ENCODE peak calls at places on chromosome 14, in seven cellular contexts. K, M, I, R, Y, B and F are unnamed samples.

GRCh38 chr14:54606631-54607133 is 39.8 kb downstream of the SAMD4A start:
- DNase-seq in R (no peak), M (no peak), Y (no peak), I (peak; percentile 46), B (no peak), K (no peak), F (no peak)

GRCh38 chr14:55120466-55121144 is 8.4 kb upstream of the LGALS3 start:
- DNase-seq in I (no peak), K (no peak), B (no peak), R (no peak), Y (peak; percentile 60), M (no peak), F (no peak)

GRCh38 chr14:92914087-92914656 is 8.8 kb upstream of the CHGA start:
- DNase-seq in I (peak; percentile 29), R (no peak), Y (no peak), B (no peak), K (peak; percentile 17), M (peak; percentile 52), F (peak; percentile 11)

GRCh38 chr14:34682787-34683321 is 31.5 kb downstream of the CFL2 start:
- DNase-seq in B (no peak), I (no peak), Y (no peak), M (peak; percentile 37), K (no peak), R (peak; percentile 49), F (no peak)

GRCh38 chr14:49594347-49595089 is 4.2 kb upstream of the LRR1 start:
- DNase-seq in I (no peak), R (no peak), B (no peak), K (peak; percentile 93), Y (no peak), M (peak; percentile 59), F (no peak)

GRCh38 chr14:52551696-52552062 is 626 bp downstream of the TXNDC16 start:
- DNase-seq in R (no peak), M (peak; percentile 55), I (peak; percentile 40), K (peak; percentile 62), B (no peak), Y (no peak), F (no peak)

GRCh38 chr14:105220699-105221597 is 27.4 kb upstream of the BTBD6 start:
- DNase-seq in K (no peak), M (no peak), Y (no peak), I (no peak), B (no peak), R (no peak), F (no peak)

GRCh38 chr14:59483360-59483759 is 848 bp downstream of the L3HYPDH start:
- DNase-seq in K (no peak), M (no peak), B (no peak), I (no peak), Y (no peak), R (no peak), F (no peak)

GRCh38 chr14:97604731-97605130 is 807.5 kb downstream of the VRK1 start:
- DNase-seq in B (no peak), M (no peak), K (no peak), I (no peak), R (no peak), Y (no peak), F (no peak)

GRCh38 chr14:77936138-77936639 is 136.3 kb downstream of the ADCK1 start:
- DNase-seq in R (no peak), Y (no peak), B (no peak), I (no peak), K (no peak), M (no peak), F (no peak)

GRCh38 chr14:82755476-82755875 is 1221.8 kb upstream of the SEL1L start:
- DNase-seq in B (no peak), R (no peak), M (no peak), K (no peak), I (no peak), Y (no peak), F (no peak)

GRCh38 chr14:55698051-55698450 is 118.0 kb downstream of the KTN1 start:
- DNase-seq in Y (no peak), K (no peak), R (no peak), B (no peak), I (no peak), M (no peak), F (no peak)

GRCh38 chr14:99150236-99150635 is 121.8 kb downstream of the BCL11B start:
- DNase-seq in I (no peak), B (no peak), Y (no peak), K (no peak), R (no peak), M (no peak), F (no peak)

GRCh38 chr14:62301076-62301475 is 538.9 kb downstream of the SNAPC1 start:
- DNase-seq in R (no peak), Y (no peak), K (no peak), M (no peak), B (no peak), I (no peak), F (no peak)

GRCh38 chr14:51086044-51086443 is 8.9 kb downstream of the TRIM9 start:
- DNase-seq in K (no peak), I (no peak), B (no peak), R (no peak), M (no peak), Y (no peak), F (no peak)

GRCh38 chr14:87461704-87462103 is 531.3 kb downstream of the GALC start:
- DNase-seq in R (no peak), K (no peak), I (no peak), B (no peak), Y (no peak), M (no peak), F (no peak)

GRCh38 chr14:63727231-63727735 is 582 bp downstream of the SGPP1 start:
- DNase-seq in I (peak; percentile 42), B (peak; percentile 74), M (peak; percentile 47), R (no peak), K (peak; percentile 51), Y (peak; percentile 64), F (no peak)

GRCh38 chr14:77059276-77059934 is 30.9 kb upstream of the IRF2BPL start:
- DNase-seq in K (peak; percentile 94), M (no peak), R (no peak), I (peak; percentile 49), B (no peak), Y (no peak), F (no peak)

GRCh38 chr14:90019824-90020523 is 41.8 kb upstream of the KCNK13 start:
- DNase-seq in R (no peak), Y (no peak), I (no peak), M (no peak), K (no peak), B (no peak), F (no peak)

GRCh38 chr14:105211758-105212089 is 30.6 kb upstream of the NUDT14 start:
- DNase-seq in M (no peak), B (no peak), Y (no peak), K (no peak), R (no peak), I (no peak), F (no peak)

GRCh38 chr14:26887842-26888241 is 290.0 kb upstream of the NOVA1 start:
- DNase-seq in R (no peak), M (no peak), B (peak; percentile 77), Y (no peak), K (no peak), I (no peak), F (no peak)

GRCh38 chr14:46091819-46092218 is 559.8 kb downstream of the RPL10L start:
- DNase-seq in I (no peak), Y (no peak), R (no peak), B (no peak), M (no peak), K (peak; percentile 43), F (no peak)

GRCh38 chr14:77024171-77024627 is 4.3 kb downstream of the IRF2BPL start:
- DNase-seq in M (no peak), B (peak; percentile 78), Y (peak; percentile 57), I (peak; percentile 65), K (no peak), R (no peak), F (peak; percentile 42)

DNA sequence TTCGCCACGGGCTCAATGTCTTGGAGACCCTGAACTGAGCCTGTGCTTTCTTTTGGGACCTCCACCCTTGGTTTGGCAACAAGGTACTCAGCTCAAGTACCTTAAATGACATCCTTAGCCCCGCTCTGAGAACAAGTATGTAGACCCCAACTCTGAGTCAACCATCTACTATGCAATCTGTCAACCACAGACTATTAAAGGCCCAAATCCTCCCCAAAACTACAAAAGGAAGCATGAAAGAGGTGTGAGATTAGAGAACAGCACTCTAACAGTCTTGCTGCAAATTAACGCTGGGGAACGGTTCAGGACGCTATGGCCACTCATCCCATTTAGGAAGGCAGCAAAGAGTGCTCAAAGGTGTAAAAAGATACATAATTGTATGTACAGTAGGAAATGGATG is 52.1 kb downstream of the CCDC88C start:
- DNase-seq in M (no peak), Y (no peak), K (no peak), B (no peak), I (no peak), R (no peak), F (no peak)
- TF ChIP-seq CTCF in M (no peak), Y (no peak), K (no peak), B (no peak), I (no peak), R (no peak), F (no peak)

GRCh38 chr14:68823434-68824206 is 30.8 kb upstream of the ZFP36L1 start:
- DNase-seq in K (no peak), I (no peak), B (no peak), M (no peak), R (no peak), Y (no peak), F (no peak)
- H3K4me3 ChIP-seq in K (no peak overlapping the region), I (no peak overlapping the region), B (no peak overlapping the region), M (no peak overlapping the region), R (no peak overlapping the region), Y (no peak overlapping the region), F (no peak overlapping the region)

DNA sequence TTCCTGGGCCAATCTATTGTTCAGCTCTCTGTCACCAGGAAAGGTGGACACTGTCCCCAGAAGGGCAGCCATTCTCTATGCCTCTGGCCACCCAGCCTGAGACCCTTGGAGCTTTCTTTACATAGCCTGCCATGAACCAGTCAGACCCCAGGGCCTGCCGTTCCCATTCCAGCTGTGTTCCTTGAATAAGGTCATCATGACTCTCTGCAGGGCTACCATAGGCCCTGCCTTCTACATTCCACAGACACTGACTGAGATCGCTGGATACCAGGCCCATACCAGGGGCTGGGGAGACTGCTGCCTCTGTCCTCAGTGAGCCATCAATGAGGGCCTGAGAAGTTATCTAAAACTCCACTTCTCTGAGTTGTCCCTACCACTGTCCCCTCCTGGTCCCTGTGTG is 75.5 kb downstream of the SYNE3 start:
- DNase-seq in R (no peak), B (no peak), I (no peak), Y (no peak), M (no peak), K (no peak), F (no peak)
- H3K36me3 ChIP-seq in R (peaks cover 58% of the 10 kb centered on the region), B (no peaks in the 10 kb centered on the region), I (no peaks in the 10 kb centered on the region), Y (peaks cover 84% of the 10 kb centered on the region), M (no peaks in the 10 kb centered on the region), K (no peaks in the 10 kb centered on the region), F (peaks cover 33% of the 10 kb centered on the region)

DNA sequence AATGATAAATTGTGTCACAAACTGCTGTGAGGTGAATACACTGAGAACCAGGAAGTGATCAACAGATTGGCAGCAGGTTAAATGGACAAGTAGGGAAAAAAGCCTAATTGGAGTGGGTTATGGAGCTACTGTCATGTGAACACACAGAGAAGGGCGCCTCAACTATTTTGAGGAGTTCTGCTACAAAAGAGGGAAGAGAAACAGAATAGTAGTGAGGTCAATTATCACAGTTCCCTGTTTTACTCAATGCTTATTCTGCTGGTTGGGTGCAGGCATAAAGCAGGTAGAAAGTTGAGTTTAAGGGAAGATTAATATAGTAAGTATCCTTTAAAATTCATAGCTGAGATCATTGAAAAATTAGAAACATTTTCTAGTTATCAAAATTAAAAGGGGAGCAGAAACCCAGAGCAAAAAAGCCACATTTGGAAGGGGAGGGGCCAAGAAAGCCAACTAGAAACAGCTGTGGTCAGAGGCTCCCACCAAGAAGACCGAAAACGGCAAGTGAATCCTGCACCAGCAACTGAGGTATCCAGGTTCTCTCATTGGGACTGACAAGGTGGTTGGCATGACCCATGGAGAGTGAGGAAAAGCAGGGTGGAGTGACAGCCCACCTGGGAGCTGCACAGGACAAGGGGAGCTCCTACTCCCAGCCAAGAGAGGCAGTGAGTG is 105.7 kb downstream of the ZC3H14 start:
- DNase-seq in K (no peak), M (peak; percentile 23), R (peak; percentile 29), I (no peak), Y (no peak), B (no peak), F (no peak)
- TF ChIP-seq CTCF in K (no peak), M (no peak), R (no peak), I (no peak), Y (no peak), B (no peak), F (no peak)